ENCODE peak calls at places on chromosomes 12 and 14, in four cellular contexts. U is heart left ventricle, Z is IMR-90, A is A549. K is an unnamed sample.
A peak's percentile ranks its signal among the peaks of the same experiment; 100 is the strongest.

GRCh38 chr12:51124504-51124903 is 41.1 kb upstream of the CSRNP2 start:
- DNase-seq in U (no peak), Z (no peak), A (no peak), K (no peak)

GRCh38 chr12:116635487-116635886 is 76.3 kb downstream of the MAP1LC3B2 start:
- DNase-seq in Z (no peak), A (no peak), U (no peak), K (no peak)

GRCh38 chr12:51886021-51886710 is 1.7 kb upstream of the ANKRD33 start:
- DNase-seq in A (peak; percentile 55), U (peak; percentile 86), Z (peak; percentile 99), K (peak; percentile 88)

GRCh38 chr12:67534046-67534445 is 114.5 kb upstream of the DYRK2 start:
- DNase-seq in Z (no peak), A (no peak), U (no peak), K (no peak)

GRCh38 chr12:46660719-46661118 is 165.1 kb downstream of the SLC38A4 start:
- DNase-seq in A (no peak), U (no peak), Z (peak; percentile 61), K (no peak)

GRCh38 chr14:59293934-59294661 is 105.6 kb downstream of the DAAM1 start:
- DNase-seq in U (peak; percentile 65), Z (no peak), A (no peak), K (no peak)

GRCh38 chr12:106133136-106134087 is 5.3 kb downstream of the NUAK1 start:
- DNase-seq in Z (peak; percentile 54), A (peak; percentile 48), U (no peak), K (no peak)

GRCh38 chr14:53168786-53169185 is 15.7 kb upstream of the DDHD1 start:
- DNase-seq in A (no peak), U (no peak), Z (no peak), K (no peak)

GRCh38 chr12:131827961-131828534 is at the start of gene MMP17:
- DNase-seq in Z (peak; percentile 55), U (peak; percentile 66), A (peak; percentile 56), K (peak; percentile 67)

GRCh38 chr12:111901182-111901581 is 59.2 kb downstream of the MAPKAPK5 start:
- DNase-seq in U (no peak), A (no peak), Z (no peak), K (no peak)

GRCh38 chr12:124531906-124532305 is 35.5 kb downstream of the NCOR2 start:
- DNase-seq in Z (no peak), A (no peak), U (no peak), K (no peak)

GRCh38 chr12:23139026-23139425 is 514.1 kb downstream of the ETNK1 start:
- DNase-seq in Z (no peak), U (no peak), A (no peak), K (no peak)

GRCh38 chr12:49121047-49121696 is 10.0 kb downstream of the TUBA1B start:
- DNase-seq in A (peak; percentile 86), Z (peak; percentile 71), U (peak; percentile 54), K (no peak)

GRCh38 chr14:36816481-36816880 is 154.8 kb downstream of the PAX9 start:
- DNase-seq in U (no peak), A (no peak), Z (no peak), K (no peak)

GRCh38 chr14:91299483-91300115 is 55.1 kb upstream of the GPR68 start:
- DNase-seq in Z (no peak), U (no peak), A (no peak), K (no peak)

GRCh38 chr12:95733156-95733825 is 57.3 kb downstream of the NTN4 start:
- DNase-seq in U (no peak), A (no peak), Z (peak; percentile 95), K (no peak)

GRCh38 chr14:101078892-101079221 is 175.3 kb upstream of the RTL1 start:
- DNase-seq in U (no peak), A (no peak), Z (no peak), K (no peak)

GRCh38 chr14:54549862-54550261 is 17.1 kb upstream of the SAMD4A start:
- DNase-seq in Z (peak; percentile 47), A (no peak), U (no peak), K (no peak)

GRCh38 chr14:91685600-91685999 is 46.3 kb downstream of the CATSPERB start:
- DNase-seq in A (no peak), U (no peak), Z (no peak), K (no peak)

GRCh38 chr14:21264025-21264801 is 5.0 kb downstream of the HNRNPC start:
- DNase-seq in A (no peak), Z (peak; percentile 91), U (no peak), K (no peak)

GRCh38 chr14:102182901-102183619 is 43.4 kb downstream of the WDR20 start:
- DNase-seq in Z (no peak), U (no peak), A (no peak), K (no peak)

GRCh38 chr14:70622111-70622712 is 19.5 kb upstream of the TTC9 start:
- DNase-seq in Z (peak; percentile 21), A (peak; percentile 67), U (no peak), K (no peak)

GRCh38 chr14:20343092-20343854 is at the start of gene PARP2:
- DNase-seq in A (peak; percentile 96), Z (peak; percentile 99), U (peak; percentile 98), K (peak; percentile 99)

GRCh38 chr12:92021665-92022033 is 124.0 kb downstream of the BTG1 start:
- DNase-seq in A (no peak), Z (no peak), U (no peak), K (no peak)

GRCh38 chr12:95548056-95548538 is 3.2 kb downstream of the USP44 start:
- DNase-seq in A (no peak), Z (no peak), U (peak; percentile 31), K (peak; percentile 76)

GRCh38 chr12:49260165-49260564 is 4.7 kb upstream of the TUBA1C start:
- DNase-seq in A (no peak), Z (peak; percentile 72), U (no peak), K (no peak)

GRCh38 chr12:57093412-57094193 is 4.7 kb downstream of the NAB2 start:
- DNase-seq in U (peak; percentile 79), Z (peak; percentile 90), A (peak; percentile 64), K (peak; percentile 88)

GRCh38 chr12:52867152-52867551 is 18.4 kb upstream of the KRT78 start:
- DNase-seq in A (no peak), Z (no peak), U (no peak), K (no peak)

GRCh38 chr12:3803865-3804472 is 51.1 kb upstream of the CRACR2A start:
- DNase-seq in A (peak; percentile 41), Z (peak; percentile 72), U (peak; percentile 80), K (no peak)

GRCh38 chr12:94100254-94100653 is 48.1 kb upstream of the PLXNC1 start:
- DNase-seq in U (no peak), Z (peak; percentile 58), A (no peak), K (no peak)

GRCh38 chr12:127389923-127390322 is 877.0 kb upstream of the TMEM132C start:
- DNase-seq in Z (peak; percentile 60), A (no peak), U (no peak), K (no peak)

GRCh38 chr12:121637231-121637914 is 11.0 kb downstream of the ORAI1 start:
- DNase-seq in U (peak; percentile 38), A (no peak), Z (no peak), K (no peak)

GRCh38 chr12:85322715-85323114 is 42.7 kb downstream of the ALX1 start:
- DNase-seq in Z (no peak), A (no peak), U (no peak), K (no peak)

GRCh38 chr14:74506408-74506807 is 12.8 kb downstream of the ISCA2 start:
- DNase-seq in A (no peak), U (no peak), Z (no peak), K (peak; percentile 69)
- H3K27ac ChIP-seq in A (peak overlapping the region; percentile 15), U (no peak overlapping the region), Z (no peak overlapping the region), K (peak overlapping the region; percentile 6)

DNA sequence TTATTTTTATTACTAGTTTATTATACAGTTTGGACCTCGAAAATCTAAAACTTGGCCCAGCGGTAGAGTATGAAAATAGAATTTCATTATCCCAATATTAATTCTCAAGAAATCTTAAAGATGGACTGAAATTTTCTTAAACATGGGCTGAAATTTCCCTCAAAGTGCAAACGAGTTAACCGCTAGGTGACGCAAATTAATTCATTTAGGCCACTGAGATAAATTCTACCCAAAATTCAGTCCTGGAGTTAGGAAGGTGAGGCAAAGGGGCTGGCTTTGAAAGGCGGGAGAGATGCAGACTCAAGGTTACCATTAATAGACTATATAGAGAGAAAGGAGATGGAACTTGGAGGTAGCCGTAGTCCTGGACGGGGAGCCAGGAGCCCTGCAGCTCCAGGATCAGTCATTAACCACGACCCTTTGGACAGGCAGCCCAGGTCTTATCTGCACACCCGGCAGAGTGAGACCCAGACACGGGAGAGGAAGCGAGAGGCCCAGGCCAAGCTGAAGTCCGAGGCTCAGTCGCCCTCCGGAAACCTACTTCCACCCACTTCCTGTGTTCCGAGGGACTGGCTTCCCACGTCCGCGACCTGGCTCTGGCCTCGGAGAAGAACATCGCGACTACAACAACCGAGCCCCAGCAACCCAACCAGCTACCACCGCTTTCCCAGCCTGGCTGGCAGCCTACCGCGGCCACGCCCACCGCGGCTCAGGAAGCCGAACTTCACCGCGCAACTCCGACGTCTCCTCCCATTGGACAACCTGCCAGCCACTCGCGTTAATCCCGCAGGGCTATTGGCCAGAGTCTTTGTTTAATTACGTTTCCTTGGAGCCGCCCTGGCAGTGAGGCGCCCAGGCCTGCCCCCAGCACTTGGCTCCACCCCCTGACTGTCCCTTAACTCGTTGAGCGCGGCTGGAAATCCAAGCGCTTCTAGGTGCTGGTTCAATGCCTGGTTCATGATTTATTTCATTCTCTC is at the start of gene EFCAB11:
- DNase-seq in Z (peak; percentile 98), U (peak; percentile 98), A (peak; percentile 83), K (peak; percentile 97)
- TF ChIP-seq CTCF in Z (peak; percentile 15), U (no peak), A (peak; percentile 9), K (no peak)

DNA sequence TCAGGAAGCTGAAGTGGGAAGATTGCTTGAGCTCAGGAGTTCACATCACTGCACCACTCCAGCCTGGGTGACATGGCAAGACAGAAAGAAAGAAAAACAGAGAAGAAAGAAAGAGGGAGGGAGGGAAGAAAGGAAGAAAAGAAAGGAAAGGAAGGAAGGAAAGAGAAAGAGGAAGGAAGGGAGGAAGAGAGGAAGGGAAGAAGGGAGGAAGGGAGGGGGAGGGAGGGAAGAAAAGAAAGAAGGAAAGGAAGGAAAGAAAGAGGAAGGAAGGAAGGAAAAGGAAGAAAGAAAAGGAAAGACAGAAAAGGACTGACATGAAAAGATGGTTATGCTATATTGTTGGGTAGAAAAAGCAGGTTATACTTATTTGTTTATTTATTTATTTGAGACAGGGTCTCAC is 3.9 kb downstream of the GLTP start:
- DNase-seq in A (no peak), Z (no peak), U (no peak), K (no peak)
- H3K27ac ChIP-seq in A (no peak overlapping the region), Z (no peak overlapping the region), U (no peak overlapping the region), K (no peak overlapping the region)

DNA sequence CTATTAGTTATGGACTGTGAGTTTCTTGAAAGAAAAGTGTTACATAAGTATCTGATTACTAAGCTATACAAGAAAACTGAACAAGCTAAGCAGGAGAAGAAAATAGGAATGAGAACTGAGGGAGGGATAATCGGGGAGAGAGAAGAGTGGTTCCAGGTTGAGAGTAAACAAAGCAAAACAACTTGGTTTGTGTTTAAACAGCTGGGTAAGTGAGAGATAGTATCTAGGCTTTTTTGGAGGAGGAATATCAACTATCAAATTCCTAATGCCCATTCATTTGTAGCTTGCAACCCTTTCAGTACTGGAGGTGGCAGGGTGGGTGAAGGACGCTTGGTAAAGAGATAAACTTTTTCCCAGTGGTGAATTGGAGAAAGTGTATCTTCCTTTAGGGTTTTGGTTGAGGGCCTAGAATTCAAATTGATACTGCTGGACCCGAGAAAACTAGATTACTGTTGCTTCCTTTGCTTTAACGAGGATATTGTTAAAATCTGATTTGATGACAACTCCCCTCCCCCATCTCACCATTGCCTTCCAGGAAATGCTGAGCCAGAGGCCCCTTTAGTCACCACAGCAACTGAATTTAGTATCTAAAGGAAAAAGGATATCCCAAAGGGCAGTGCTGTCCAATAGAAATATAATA is 2.0 kb upstream of the SLC2A3 start:
- DNase-seq in U (no peak), A (peak; percentile 55), Z (no peak), K (no peak)
- TF ChIP-seq CTCF in U (no peak), A (peak; percentile 10), Z (peak; percentile 20), K (no peak)

K was measured in coronary artery.